ENCODE peak calls at places on chromosomes 12 and 14, in four cellular contexts. G, D, Z and X are unnamed samples.

GRCh38 chr14:51652168-51653095 is 722 bp downstream of the FRMD6 start:
- DNase-seq in D (no peak), Z (no peak), G (no peak), X (peak; percentile 86)

GRCh38 chr12:56634242-56634836 is 4.2 kb upstream of the BAZ2A start:
- DNase-seq in Z (peak; percentile 57), G (no peak), D (no peak), X (peak; percentile 89)

GRCh38 chr14:102076793-102077759 is 9.8 kb downstream of the HSP90AA1 start:
- DNase-seq in G (no peak), D (no peak), Z (peak; percentile 18), X (peak; percentile 25)

GRCh38 chr14:50792634-50793068 is 38.3 kb downstream of the NIN start:
- DNase-seq in Z (no peak), G (no peak), D (no peak), X (no peak)

GRCh38 chr12:12297201-12297830 is 30.5 kb upstream of the LRP6 start:
- DNase-seq in D (no peak), Z (no peak), G (no peak), X (no peak)

GRCh38 chr12:4289334-4289878 is 15.8 kb downstream of the CCND2 start:
- DNase-seq in Z (no peak), G (no peak), D (no peak), X (no peak)

GRCh38 chr14:24298892-24299254 is 707 bp downstream of the DHRS1 start:
- DNase-seq in D (peak; percentile 77), Z (no peak), G (no peak), X (no peak)

GRCh38 chr12:94769746-94770396 is 119.5 kb upstream of the TMCC3 start:
- DNase-seq in Z (no peak), D (no peak), G (peak; percentile 24), X (no peak)

GRCh38 chr12:19036673-19037357 is 92.7 kb upstream of the PLEKHA5 start:
- DNase-seq in D (peak; percentile 39), Z (no peak), G (no peak), X (no peak)

GRCh38 chr12:22408605-22409004 is 74.1 kb upstream of the ST8SIA1 start:
- DNase-seq in D (no peak), Z (no peak), G (no peak), X (peak; percentile 37)

GRCh38 chr14:88868558-88869159 is 44.2 kb downstream of the TTC8 start:
- DNase-seq in G (no peak), Z (no peak), D (peak; percentile 23), X (no peak)

GRCh38 chr12:3727877-3728632 is 24.9 kb downstream of the CRACR2A start:
- DNase-seq in D (peak; percentile 33), G (peak; percentile 66), Z (peak; percentile 87), X (no peak)

GRCh38 chr14:60807971-60808370 is 73.4 kb downstream of the MNAT1 start:
- DNase-seq in D (peak; percentile 23), Z (no peak), G (no peak), X (no peak)

GRCh38 chr14:67567654-67568053 is 32.4 kb downstream of the PIGH start:
- DNase-seq in G (no peak), D (no peak), Z (no peak), X (no peak)

GRCh38 chr14:103071544-103072251 is 12.3 kb upstream of the LBHD2 start:
- DNase-seq in D (no peak), G (no peak), Z (no peak), X (peak; percentile 84)

GRCh38 chr12:110741795-110742717 is 635 bp downstream of the PPP1CC start:
- DNase-seq in D (peak; percentile 42), Z (peak; percentile 40), G (no peak), X (no peak)

GRCh38 chr14:96246535-96246839 is 9.5 kb upstream of the BDKRB1 start:
- DNase-seq in Z (no peak), D (peak; percentile 99), G (no peak), X (no peak)

GRCh38 chr14:63672417-63673180 is 30.9 kb upstream of the WDR89 start:
- DNase-seq in G (peak; percentile 62), D (peak; percentile 36), Z (no peak), X (no peak)

GRCh38 chr12:71220295-71220694 is 62.5 kb upstream of the TSPAN8 start:
- DNase-seq in G (no peak), Z (no peak), D (no peak), X (no peak)

GRCh38 chr12:54258286-54258685 is 21.6 kb downstream of the CBX5 start:
- DNase-seq in Z (no peak), G (no peak), D (peak; percentile 70), X (no peak)

GRCh38 chr12:68286396-68286795 is 33.0 kb upstream of the IL22 start:
- DNase-seq in G (no peak), D (no peak), Z (no peak), X (no peak)

GRCh38 chr12:84136862-84137367 is 775.7 kb downstream of the SLC6A15 start:
- DNase-seq in Z (no peak), D (peak; percentile 73), G (no peak), X (no peak)

DNA sequence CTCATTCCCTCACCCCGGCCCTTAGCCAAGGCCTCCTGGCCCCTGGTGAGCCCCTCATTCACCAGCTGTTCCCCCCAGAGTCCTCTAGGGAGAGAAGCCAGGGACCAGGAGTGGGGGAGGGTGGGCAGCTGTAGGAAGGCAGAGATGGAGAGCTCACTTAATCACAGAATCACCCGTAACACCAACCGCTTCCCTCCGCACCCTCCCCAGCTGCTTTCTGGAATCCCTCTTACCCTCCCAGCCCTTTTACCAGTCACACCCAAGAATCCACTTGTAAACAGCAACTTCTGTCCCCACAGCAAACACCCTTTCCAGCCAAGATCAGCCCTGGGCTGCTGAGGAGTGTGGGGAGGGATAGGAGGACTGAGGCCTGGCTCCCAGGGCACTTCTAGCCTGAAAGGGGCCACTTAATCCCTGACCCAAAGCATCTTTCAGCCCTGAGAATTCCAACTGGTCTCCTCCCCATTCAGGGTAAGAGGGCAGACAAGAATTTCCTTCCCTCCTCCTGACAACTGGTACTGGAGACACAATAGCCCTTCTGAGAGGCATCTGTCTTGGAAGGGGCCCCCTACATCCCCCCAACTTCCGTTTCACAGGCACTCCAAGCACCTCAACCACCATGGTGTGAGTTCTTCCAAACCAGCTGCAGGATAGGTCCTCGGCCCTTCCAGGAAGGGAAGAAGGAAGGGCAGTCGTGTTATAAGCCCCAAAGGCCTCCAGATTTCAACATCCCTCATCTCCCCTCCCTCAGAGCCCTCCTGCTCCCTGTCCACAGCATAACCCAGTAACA is 18.6 kb downstream of the NCKAP5L start:
- DNase-seq in Z (no peak), G (no peak), D (no peak), X (no peak)
- H3K9ac ChIP-seq in Z (no peak overlapping the region), G (no peak overlapping the region), D (no peak overlapping the region), X (no peak overlapping the region)

DNA sequence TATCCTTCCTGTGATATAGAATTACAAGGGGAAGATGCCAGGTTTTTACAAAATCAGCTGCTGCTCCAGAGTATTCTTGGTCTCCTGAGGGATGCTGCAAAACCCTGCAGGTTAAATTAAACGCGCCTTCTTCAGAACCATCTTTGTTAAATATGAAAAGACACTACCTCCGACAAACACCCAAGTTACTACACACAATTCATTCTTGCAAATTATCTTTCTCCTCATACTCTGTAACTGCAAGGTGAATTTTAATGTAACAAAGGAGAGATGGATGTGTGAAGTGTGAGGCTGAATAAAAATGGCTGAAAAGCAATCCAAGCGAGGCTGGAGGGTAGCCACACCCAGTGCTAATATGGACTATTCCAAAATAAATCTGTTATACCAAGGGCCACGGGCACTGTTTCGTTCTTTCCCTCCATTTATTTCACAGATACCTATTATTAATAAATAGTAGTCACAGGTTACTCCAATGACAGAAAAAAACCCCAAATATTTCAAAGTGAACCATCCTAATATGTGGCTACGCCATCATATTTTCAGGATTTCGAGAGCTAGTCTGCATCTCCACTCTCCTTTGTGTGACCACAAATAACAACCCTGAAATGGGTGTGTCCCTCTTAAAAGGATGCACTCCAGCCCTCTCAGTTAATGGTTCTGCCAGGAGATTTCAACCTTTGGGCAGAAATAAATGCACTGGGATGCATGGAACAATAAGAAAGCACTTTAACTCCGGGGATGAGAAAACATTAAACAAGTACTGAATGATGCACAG is 53.0 kb upstream of the CCDC175 start:
- DNase-seq in G (no peak), Z (no peak), D (no peak), X (no peak)
- H3K4me3 ChIP-seq in G (no peak overlapping the region), Z (no peak overlapping the region), D (no peak overlapping the region), X (no peak overlapping the region)

GRCh38 chr14:101072945-101073597 is 169.5 kb upstream of the RTL1 start:
- DNase-seq in Z (peak; percentile 8), G (no peak), D (peak; percentile 98), X (peak; percentile 95)
- TF ChIP-seq CTCF in Z (no peak), G (no peak), D (peak; percentile 2), X (no peak)

DNA sequence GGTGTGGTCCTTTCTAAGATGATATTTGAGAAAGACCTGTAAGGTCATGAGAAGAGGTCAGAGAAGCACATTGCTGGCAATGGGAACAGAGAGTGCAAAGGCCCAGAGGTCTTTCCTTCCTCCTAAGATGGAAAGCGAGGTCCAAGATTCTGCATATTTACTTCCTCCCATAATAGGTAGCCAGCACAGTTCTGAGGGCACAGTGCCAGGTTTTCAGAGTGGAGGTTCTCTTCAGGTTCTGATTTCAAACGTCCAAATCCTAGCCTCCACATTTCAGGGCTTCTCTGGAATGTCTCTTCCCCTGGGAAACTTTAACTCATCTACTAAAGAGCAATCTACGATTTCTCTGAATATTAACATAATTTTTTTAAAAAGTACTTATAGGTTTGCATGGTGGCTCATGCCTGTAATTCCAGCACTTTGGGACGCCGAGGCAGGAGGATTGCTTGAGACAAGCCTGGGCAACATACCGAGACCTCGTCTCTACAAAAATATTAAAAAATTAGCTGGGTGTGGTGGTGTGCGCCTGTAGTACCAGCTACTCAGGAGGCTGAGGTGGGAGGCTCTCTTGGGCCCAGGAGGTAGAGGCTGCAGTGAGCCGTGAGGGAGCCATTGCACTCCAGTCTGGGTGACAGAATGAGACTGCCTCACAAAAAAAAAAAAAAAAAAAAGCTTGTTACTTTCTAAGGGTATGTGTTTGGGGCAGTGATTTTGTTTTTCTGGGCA is 526 bp upstream of the MRPL42 start:
- DNase-seq in Z (no peak), D (no peak), G (no peak), X (no peak)
- H3K9ac ChIP-seq in Z (peak overlapping the region; percentile 75), D (no peak overlapping the region), G (no peak overlapping the region), X (no peak overlapping the region)

DNA sequence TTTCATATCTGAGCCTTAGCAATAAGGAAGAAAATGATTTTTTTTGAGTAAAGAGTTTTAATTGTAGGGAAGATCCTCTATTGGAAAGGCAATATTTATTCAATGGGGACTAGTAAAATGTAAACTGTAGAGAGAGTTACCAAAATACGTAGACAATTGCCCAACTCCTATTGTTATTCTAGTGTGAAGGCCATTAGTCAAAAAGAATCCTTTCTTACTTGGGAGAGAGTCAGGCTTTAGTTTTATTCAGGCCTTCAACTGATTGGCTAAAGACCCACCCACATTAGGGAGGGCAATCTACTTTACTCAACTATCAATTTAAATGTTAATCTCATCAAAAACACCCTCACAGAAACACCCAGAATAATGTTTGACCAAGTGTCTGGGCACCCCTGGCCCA is 485.8 kb upstream of the ATXN7L3B start:
- DNase-seq in G (no peak), Z (no peak), D (no peak), X (no peak)
- H3K4me3 ChIP-seq in G (no peak overlapping the region), Z (no peak overlapping the region), D (no peak overlapping the region), X (no peak overlapping the region)